ENCODE peak calls at places on chromosomes 3 and 15, in seven cellular contexts. One of them, this sample, is unnamed.

GRCh38 chr3:176926688-176927087 is 270.6 kb downstream of the TBL1XR1 start:
- DNase-seq in endothelial cell: no peak
- DNase-seq in smooth muscle cell of the brain vasculature: no peak
- DNase-seq in hippocampal formation: no peak
- DNase-seq in NCI-H69: no peak
- DNase-seq in H1: no peak
- DNase-seq in SK-MEL-5: no peak
- DNase-seq in this sample: no peak

GRCh38 chr15:38362355-38362754 is 91.6 kb upstream of the FAM98B start:
- DNase-seq in endothelial cell: no peak
- DNase-seq in smooth muscle cell of the brain vasculature: no peak
- DNase-seq in hippocampal formation: no peak
- DNase-seq in NCI-H69: peak
- DNase-seq in H1: no peak
- DNase-seq in SK-MEL-5: peak
- DNase-seq in this sample: peak

GRCh38 chr15:58864602-58865419 is 68.7 kb downstream of the SLTM start:
- DNase-seq in endothelial cell: peak
- DNase-seq in smooth muscle cell of the brain vasculature: no peak
- DNase-seq in hippocampal formation: no peak
- DNase-seq in NCI-H69: no peak
- DNase-seq in H1: peak
- DNase-seq in SK-MEL-5: no peak
- DNase-seq in this sample: no peak

GRCh38 chr15:63041982-63042878 is at the start of gene TPM1:
- DNase-seq in endothelial cell: peak
- DNase-seq in smooth muscle cell of the brain vasculature: no peak
- DNase-seq in hippocampal formation: no peak
- DNase-seq in NCI-H69: peak
- DNase-seq in H1: no peak
- DNase-seq in SK-MEL-5: no peak
- DNase-seq in this sample: no peak

GRCh38 chr15:62360286-62360685 is 195.2 kb upstream of the C2CD4B start:
- DNase-seq in endothelial cell: no peak
- DNase-seq in smooth muscle cell of the brain vasculature: no peak
- DNase-seq in hippocampal formation: no peak
- DNase-seq in NCI-H69: peak
- DNase-seq in H1: no peak
- DNase-seq in SK-MEL-5: no peak
- DNase-seq in this sample: no peak

GRCh38 chr15:27564656-27565055 is 534.5 kb downstream of the OCA2 start:
- DNase-seq in endothelial cell: no peak
- DNase-seq in smooth muscle cell of the brain vasculature: no peak
- DNase-seq in hippocampal formation: no peak
- DNase-seq in NCI-H69: no peak
- DNase-seq in H1: no peak
- DNase-seq in SK-MEL-5: no peak
- DNase-seq in this sample: no peak

GRCh38 chr15:45635191-45635638 is 386 bp downstream of the SQOR start:
- DNase-seq in endothelial cell: peak
- DNase-seq in smooth muscle cell of the brain vasculature: no peak
- DNase-seq in hippocampal formation: peak
- DNase-seq in NCI-H69: peak
- DNase-seq in H1: no peak
- DNase-seq in SK-MEL-5: no peak
- DNase-seq in this sample: no peak

GRCh38 chr3:100737334-100737733 is 28.0 kb downstream of the TFG start:
- DNase-seq in endothelial cell: no peak
- DNase-seq in smooth muscle cell of the brain vasculature: no peak
- DNase-seq in hippocampal formation: no peak
- DNase-seq in NCI-H69: peak
- DNase-seq in H1: no peak
- DNase-seq in SK-MEL-5: peak
- DNase-seq in this sample: no peak

GRCh38 chr3:45593708-45594601 is 596 bp upstream of the LIMD1 start:
- DNase-seq in endothelial cell: peak
- DNase-seq in smooth muscle cell of the brain vasculature: no peak
- DNase-seq in hippocampal formation: peak
- DNase-seq in NCI-H69: peak
- DNase-seq in H1: no peak
- DNase-seq in SK-MEL-5: peak
- DNase-seq in this sample: peak

GRCh38 chr3:185353823-185354614 is 8.9 kb upstream of the MAP3K13 start:
- DNase-seq in endothelial cell: peak
- DNase-seq in smooth muscle cell of the brain vasculature: no peak
- DNase-seq in hippocampal formation: peak
- DNase-seq in NCI-H69: peak
- DNase-seq in H1: peak
- DNase-seq in SK-MEL-5: peak
- DNase-seq in this sample: peak

GRCh38 chr15:56568466-56569167 is 103.7 kb upstream of the MNS1 start:
- DNase-seq in endothelial cell: no peak
- DNase-seq in smooth muscle cell of the brain vasculature: no peak
- DNase-seq in hippocampal formation: no peak
- DNase-seq in NCI-H69: peak
- DNase-seq in H1: no peak
- DNase-seq in SK-MEL-5: no peak
- DNase-seq in this sample: no peak

GRCh38 chr15:84598993-84599392 is 1.8 kb upstream of the ZSCAN2 start:
- DNase-seq in endothelial cell: peak
- DNase-seq in smooth muscle cell of the brain vasculature: no peak
- DNase-seq in hippocampal formation: no peak
- DNase-seq in NCI-H69: peak
- DNase-seq in H1: no peak
- DNase-seq in SK-MEL-5: peak
- DNase-seq in this sample: peak

GRCh38 chr3:46334911-46335478 is 18.9 kb upstream of the CCR2 start:
- DNase-seq in endothelial cell: no peak
- DNase-seq in smooth muscle cell of the brain vasculature: no peak
- DNase-seq in hippocampal formation: no peak
- DNase-seq in NCI-H69: no peak
- DNase-seq in H1: no peak
- DNase-seq in SK-MEL-5: no peak
- DNase-seq in this sample: no peak

GRCh38 chr3:170585008-170585936 is 603 bp downstream of the SLC7A14 start:
- DNase-seq in endothelial cell: peak
- DNase-seq in smooth muscle cell of the brain vasculature: no peak
- DNase-seq in hippocampal formation: peak
- DNase-seq in NCI-H69: peak
- DNase-seq in H1: no peak
- DNase-seq in SK-MEL-5: no peak
- DNase-seq in this sample: no peak

GRCh38 chr3:150348500-150348899 is 59.6 kb upstream of the TSC22D2 start:
- DNase-seq in endothelial cell: no peak
- DNase-seq in smooth muscle cell of the brain vasculature: no peak
- DNase-seq in hippocampal formation: no peak
- DNase-seq in NCI-H69: no peak
- DNase-seq in H1: no peak
- DNase-seq in SK-MEL-5: peak
- DNase-seq in this sample: no peak

GRCh38 chr15:71777216-71777943 is 33.0 kb upstream of the NR2E3 start:
- DNase-seq in endothelial cell: no peak
- DNase-seq in smooth muscle cell of the brain vasculature: no peak
- DNase-seq in hippocampal formation: no peak
- DNase-seq in NCI-H69: no peak
- DNase-seq in H1: no peak
- DNase-seq in SK-MEL-5: no peak
- DNase-seq in this sample: no peak

GRCh38 chr3:62065985-62066693 is 307.2 kb downstream of the FEZF2 start:
- DNase-seq in endothelial cell: no peak
- DNase-seq in smooth muscle cell of the brain vasculature: peak
- DNase-seq in hippocampal formation: no peak
- DNase-seq in NCI-H69: peak
- DNase-seq in H1: no peak
- DNase-seq in SK-MEL-5: no peak
- DNase-seq in this sample: no peak

This sample was measured in globus pallidus.